ENCODE peak calls at places on chromosomes 5 and 9, in nine cellular contexts. V is ascending aorta; H is osteocyte; Q is prostate gland; W is left ventricle myocardium inferior; U is coronary artery; L is HFFc6; G is CD4-positive, alpha-beta T cell; M is cardiac fibroblast. R is an unnamed sample.

GRCh38 chr9:96874947-96875459 is 20.7 kb upstream of the ZNF782 start:
- DNase-seq in Q (peak), H (no peak), V (no peak), G (peak), U (no peak), W (no peak), M (peak), L (no peak), R (no peak)

GRCh38 chr5:39518516-39518915 is 93.7 kb upstream of the DAB2 start:
- DNase-seq in W (no peak), M (peak), Q (no peak), V (no peak), L (peak), U (no peak), H (no peak), G (no peak), R (no peak)

GRCh38 chr5:89128930-89129625 is 246.1 kb upstream of the MEF2C start:
- DNase-seq in Q (no peak), W (no peak), U (no peak), H (no peak), L (no peak), V (no peak), M (no peak), G (no peak), R (no peak)

GRCh38 chr5:60827201-60827600 is 16.9 kb downstream of the ELOVL7 start:
- DNase-seq in M (no peak), G (no peak), Q (no peak), W (no peak), U (no peak), H (no peak), V (no peak), L (no peak), R (no peak)

GRCh38 chr9:115121140-115121710 is 3.3 kb upstream of the TNC start:
- DNase-seq in G (no peak), W (no peak), U (no peak), Q (no peak), L (no peak), M (no peak), H (no peak), V (no peak), R (no peak)

GRCh38 chr5:141618030-141618803 is 583 bp downstream of the DIAPH1 start:
- DNase-seq in L (no peak), H (no peak), Q (peak), W (no peak), V (peak), M (peak), U (peak), G (peak), R (no peak)

GRCh38 chr5:133657036-133657435 is 44.7 kb upstream of the FSTL4 start:
- DNase-seq in H (no peak), M (no peak), G (no peak), Q (no peak), U (no peak), L (no peak), W (no peak), V (no peak), R (no peak)

GRCh38 chr5:87246046-87246445 is 21.6 kb upstream of the RASA1 start:
- DNase-seq in V (no peak), U (no peak), W (no peak), Q (no peak), M (no peak), L (no peak), H (no peak), G (no peak), R (no peak)

GRCh38 chr9:129276486-129277260 is 98.6 kb upstream of the IER5L start:
- DNase-seq in W (no peak), G (no peak), U (no peak), M (no peak), V (no peak), L (no peak), Q (no peak), H (no peak), R (peak)

GRCh38 chr5:175867587-175868347 is 3.6 kb upstream of the CPLX2 start:
- DNase-seq in L (peak), V (no peak), U (no peak), Q (no peak), W (no peak), M (no peak), G (no peak), H (no peak), R (no peak)

GRCh38 chr9:87122947-87123685 is 175.8 kb upstream of the GAS1 start:
- DNase-seq in W (no peak), Q (no peak), V (no peak), L (peak), M (peak), H (no peak), U (no peak), G (no peak), R (no peak)

GRCh38 chr9:131084661-131085369 is 11.5 kb upstream of the AIF1L start:
- DNase-seq in G (no peak), U (no peak), V (no peak), Q (no peak), H (no peak), L (no peak), W (no peak), M (no peak), R (no peak)

GRCh38 chr5:612498-613424 is 621 bp downstream of the CEP72 start:
- DNase-seq in L (no peak), M (peak), V (peak), H (peak), W (no peak), U (peak), Q (no peak), G (no peak), R (no peak)

GRCh38 chr5:10330511-10331105 is 22.9 kb upstream of the MARCHF6 start:
- DNase-seq in G (no peak), W (no peak), M (no peak), Q (no peak), U (peak), H (peak), V (no peak), L (no peak), R (no peak)

GRCh38 chr5:16461026-16461425 is 4.6 kb downstream of the ZNF622 start:
- DNase-seq in W (no peak), V (no peak), G (no peak), Q (no peak), L (no peak), M (peak), H (no peak), U (no peak), R (no peak)

GRCh38 chr5:4901890-4902289 is 238.2 kb upstream of the ADAMTS16 start:
- DNase-seq in G (no peak), U (no peak), L (no peak), Q (no peak), V (no peak), M (no peak), H (no peak), W (no peak), R (no peak)

GRCh38 chr5:181191526-181192336 is 13.3 kb downstream of the TRIM7 start:
- DNase-seq in U (peak), L (peak), G (peak), M (peak), V (peak), H (peak), Q (peak), W (peak), R (peak)

GRCh38 chr5:139985733-139986132 is 57.4 kb downstream of the NRG2 start:
- DNase-seq in M (peak), V (no peak), U (peak), Q (no peak), H (no peak), W (peak), G (no peak), L (peak), R (no peak)

GRCh38 chr9:130015353-130016019 is 27.5 kb downstream of the FNBP1 start:
- DNase-seq in U (no peak), W (no peak), G (no peak), M (no peak), V (no peak), L (no peak), H (no peak), Q (no peak), R (no peak)

GRCh38 chr5:73375949-73376348 is 72.6 kb downstream of the FOXD1 start:
- DNase-seq in Q (no peak), L (no peak), H (no peak), V (no peak), U (no peak), M (no peak), W (no peak), G (no peak), R (no peak)

GRCh38 chr9:133269537-133270357 is 5.3 kb downstream of the ABO start:
- DNase-seq in H (no peak), V (no peak), W (no peak), L (no peak), Q (no peak), M (no peak), U (no peak), G (no peak), R (no peak)

GRCh38 chr5:15320896-15321295 is 179.1 kb upstream of the FBXL7 start:
- DNase-seq in W (no peak), U (no peak), V (no peak), H (no peak), Q (no peak), G (no peak), M (no peak), L (no peak), R (no peak)

GRCh38 chr5:141488591-141489478 is at the start of gene PCDHGC5:
- DNase-seq in Q (no peak), W (no peak), M (peak), U (peak), V (no peak), G (no peak), H (no peak), L (peak), R (no peak)

GRCh38 chr9:5671711-5672353 is 42.9 kb downstream of the RIC1 start:
- DNase-seq in U (no peak), G (no peak), W (no peak), Q (no peak), M (no peak), L (no peak), H (no peak), V (no peak), R (no peak)

GRCh38 chr5:36928947-36929346 is 52.4 kb downstream of the NIPBL start:
- DNase-seq in V (no peak), M (peak), G (no peak), L (peak), Q (no peak), W (no peak), U (no peak), H (no peak), R (no peak)

GRCh38 chr9:117114768-117115167 is 300.1 kb downstream of the ASTN2 start:
- DNase-seq in Q (no peak), H (no peak), U (no peak), M (no peak), L (no peak), W (no peak), G (no peak), V (no peak), R (no peak)

GRCh38 chr5:60497706-60498500 is 202.1 kb downstream of the DEPDC1B start:
- DNase-seq in W (no peak), V (no peak), H (no peak), U (no peak), G (no peak), Q (no peak), L (peak), M (peak), R (no peak)

GRCh38 chr9:131418143-131419028 is 24.5 kb downstream of the PRRC2B start:
- DNase-seq in H (no peak), U (no peak), G (no peak), Q (peak), V (no peak), M (peak), L (peak), W (peak), R (no peak)

GRCh38 chr9:99012957-99013512 is 69.3 kb downstream of the COL15A1 start:
- DNase-seq in V (peak), W (no peak), G (no peak), M (peak), U (no peak), H (no peak), Q (no peak), L (peak), R (no peak)

GRCh38 chr5:172147857-172148256 is 40.2 kb downstream of the STK10 start:
- DNase-seq in W (no peak), M (no peak), U (no peak), L (no peak), V (no peak), G (no peak), H (no peak), Q (no peak), R (no peak)

GRCh38 chr9:91334053-91334452 is 27.7 kb downstream of the AUH start:
- DNase-seq in W (no peak), M (peak), Q (no peak), G (no peak), L (peak), H (no peak), U (no peak), V (no peak), R (no peak)

GRCh38 chr5:128380324-128380723 is 157.7 kb downstream of the FBN2 start:
- DNase-seq in G (no peak), L (no peak), V (no peak), W (no peak), Q (no peak), H (no peak), U (no peak), M (no peak), R (no peak)

DNA sequence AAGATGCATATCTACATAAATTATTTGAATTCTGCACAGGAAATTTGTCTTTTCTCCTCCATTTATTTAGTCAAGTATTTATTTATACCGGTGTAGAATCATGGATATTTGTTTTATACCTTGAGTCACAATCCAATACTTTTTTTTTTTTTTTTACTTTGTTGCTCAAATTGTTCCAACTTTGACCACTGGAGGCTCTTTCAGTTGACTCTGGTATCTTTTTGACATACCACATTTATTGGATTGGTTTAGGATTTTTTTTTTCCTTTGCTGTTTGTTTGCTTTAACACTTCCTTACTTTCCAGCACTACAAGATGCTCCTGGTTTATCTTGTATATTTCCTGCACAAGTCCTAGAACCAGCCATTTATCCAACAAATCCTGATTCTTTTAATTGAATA is 543.1 kb upstream of the RIOK2 start:
- DNase-seq in Q (no peak), G (no peak), H (no peak), V (no peak), L (peak), U (no peak), M (peak), W (no peak), R (no peak)
- TF ChIP-seq CTCF in Q (no peak), G (no peak), H (no peak), V (no peak), L (peak), U (no peak), M (peak), W (no peak), R (no peak)

DNA sequence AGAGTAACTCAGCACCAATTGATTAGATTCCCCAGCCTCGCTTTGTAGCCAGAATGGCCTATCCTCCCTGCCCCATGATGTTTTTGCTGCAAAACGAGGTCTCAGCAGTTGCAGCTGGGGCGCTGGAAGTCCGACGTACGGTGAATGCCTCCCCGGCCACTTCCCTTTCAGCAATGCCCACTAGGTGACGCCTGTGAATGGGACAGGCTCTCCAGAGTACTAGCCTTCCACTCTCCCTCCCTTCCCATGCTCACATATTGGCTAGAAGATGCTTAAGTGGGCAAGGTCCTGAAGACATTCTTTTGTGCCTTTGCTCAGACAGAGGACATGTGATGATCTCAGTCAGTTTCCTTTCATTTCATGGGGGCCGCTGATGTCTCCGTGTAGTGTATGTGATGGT is 50.8 kb downstream of the DMRT2 start:
- DNase-seq in W (peak), M (peak), U (no peak), L (no peak), Q (peak), G (no peak), H (no peak), V (no peak), R (no peak)
- TF ChIP-seq CTCF in W (peak), M (peak), U (no peak), L (peak), Q (peak), G (no peak), H (peak), V (peak), R (no peak)

GRCh38 chr9:88173378-88173999 is 35.2 kb upstream of the SPATA31C2 start:
- DNase-seq in L (peak), V (no peak), U (no peak), M (peak), Q (no peak), H (no peak), W (peak), G (peak), R (no peak)
- TF ChIP-seq CTCF in L (peak), V (peak), U (no peak), M (peak), Q (peak), H (peak), W (peak), G (peak), R (no peak)

DNA sequence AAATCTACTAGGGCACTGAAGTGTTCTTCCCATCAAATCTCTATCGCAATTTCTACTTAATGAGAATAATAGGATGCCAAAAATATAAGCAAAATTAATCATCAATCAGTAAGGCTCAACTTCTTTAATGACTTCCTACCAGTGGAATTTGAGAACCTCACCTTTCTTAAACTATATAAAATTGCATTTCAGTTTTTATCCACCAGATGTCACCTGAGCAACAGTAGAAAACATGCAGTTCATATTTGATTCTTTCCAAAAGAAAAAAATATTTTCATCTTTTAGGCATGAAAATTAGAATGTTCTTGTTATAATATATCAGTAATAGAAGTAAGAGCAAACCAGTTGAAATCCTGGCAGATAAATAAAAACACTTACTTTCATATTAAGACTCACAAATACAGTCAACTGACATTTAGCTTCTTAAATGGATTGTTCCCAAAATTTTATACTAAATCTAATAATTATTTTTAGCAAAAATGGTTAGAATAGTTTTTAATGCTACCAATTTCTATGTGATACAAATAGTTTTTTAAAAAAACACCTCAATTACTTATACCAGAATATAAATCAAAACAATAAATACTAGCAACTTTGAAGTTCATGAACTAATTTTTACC is 13.4 kb upstream of the CCDC112 start:
- DNase-seq in U (no peak), G (no peak), Q (no peak), V (no peak), M (peak), L (peak), H (no peak), W (no peak), R (no peak)
- TF ChIP-seq CTCF in U (peak), G (peak), Q (peak), V (peak), M (peak), L (peak), H (peak), W (peak), R (no peak)

GRCh38 chr5:124652892-124653441 is 93.5 kb downstream of the ZNF608 start:
- DNase-seq in V (no peak), G (no peak), W (no peak), L (no peak), U (no peak), H (no peak), Q (no peak), M (no peak), R (no peak)
- TF ChIP-seq CTCF in V (no peak), G (no peak), W (no peak), L (no peak), U (no peak), H (no peak), Q (no peak), M (no peak), R (no peak)

GRCh38 chr9:26850995-26851394 is 41.6 kb downstream of the CAAP1 start:
- DNase-seq in U (no peak), V (no peak), Q (no peak), W (no peak), M (no peak), G (no peak), H (no peak), L (no peak), R (no peak)

DNA sequence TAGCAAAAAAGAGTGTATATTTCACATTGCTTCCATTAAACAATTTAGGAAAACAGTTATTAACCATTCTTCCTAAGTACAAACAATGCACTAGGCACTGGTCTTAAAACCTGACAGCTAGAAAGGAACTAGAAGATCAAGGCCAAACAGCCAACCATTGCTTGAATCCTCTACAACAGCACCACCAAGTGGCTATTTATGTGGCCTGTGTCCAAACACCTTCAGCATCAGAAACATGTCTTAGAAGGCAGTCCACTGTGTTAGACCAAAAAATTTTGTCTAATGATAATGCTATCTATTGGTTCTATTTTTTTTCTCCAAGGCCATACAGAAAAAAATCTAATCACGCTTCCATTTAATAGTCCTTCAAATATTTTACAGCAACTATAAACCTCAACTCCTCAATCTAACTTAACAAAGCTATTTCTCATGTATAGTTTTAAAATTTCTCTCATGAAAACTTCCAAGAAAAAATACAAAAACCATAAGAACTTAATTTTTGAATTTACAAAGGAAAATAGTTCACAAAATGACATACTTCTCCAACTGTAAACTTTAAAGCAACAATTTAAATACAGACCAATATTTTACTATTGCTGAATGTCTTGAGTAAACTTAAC is 36.1 kb downstream of the CAAP1 start:
- DNase-seq in U (no peak), G (no peak), H (no peak), V (no peak), L (peak), Q (peak), W (no peak), M (peak), R (no peak)
- TF ChIP-seq CTCF in U (no peak), G (no peak), H (peak), V (peak), L (peak), Q (peak), W (peak), M (peak), R (no peak)

R was measured in activated B cell treated with CpG ODN at 0.5 μM for 24 hours.